ENCODE peak calls at places on chromosomes 13 and 19, in seven cellular contexts. Y is mesendoderm, N is transverse colon, U is activated T-helper 1 cell treated with Interleukin-2 at 50 U/mL for 16 hours, X is AG08395, H is bronchial epithelial cell, A is breast epithelium. I is an unnamed sample.

GRCh38 chr13:101695870-101696516 is 243.5 kb downstream of the ITGBL1 start:
- DNase-seq in Y (no peak), N (no peak), U (no peak), X (peak; percentile 24), H (no peak), A (no peak), I (no peak)

GRCh38 chr13:67366533-67366932 is 136.4 kb upstream of the PCDH9 start:
- DNase-seq in Y (no peak), N (no peak), U (no peak), X (no peak), H (peak; percentile 19), A (no peak), I (no peak)

GRCh38 chr13:113187263-113187669 is 21.2 kb downstream of the PCID2 start:
- DNase-seq in Y (peak; percentile 79), N (peak; percentile 51), U (no peak), X (peak; percentile 98), H (peak; percentile 99), A (no peak), I (peak; percentile 47)

GRCh38 chr13:27353166-27353583 is 71.2 kb upstream of the GTF3A start:
- DNase-seq in Y (no peak), N (no peak), U (no peak), X (peak; percentile 45), H (peak; percentile 37), A (no peak), I (no peak)

GRCh38 chr19:39448271-39448670 is 2.9 kb downstream of the SUPT5H start:
- DNase-seq in Y (no peak), N (no peak), U (no peak), X (peak; percentile 70), H (peak; percentile 52), A (no peak), I (no peak)

GRCh38 chr19:51398096-51398704 is 7.8 kb upstream of the C19orf84 start:
- DNase-seq in Y (peak; percentile 56), N (no peak), U (no peak), X (peak; percentile 61), H (peak; percentile 24), A (no peak), I (no peak)

GRCh38 chr19:35126624-35126959 is 8.3 kb downstream of the LGI4 start:
- DNase-seq in Y (no peak), N (no peak), U (no peak), X (no peak), H (no peak), A (no peak), I (no peak)

GRCh38 chr19:1408300-1409203 is 1.2 kb downstream of the DAZAP1 start:
- DNase-seq in Y (peak; percentile 67), N (peak; percentile 55), U (peak; percentile 37), X (peak; percentile 19), H (no peak), A (no peak), I (no peak)

GRCh38 chr19:38247126-38247525 is 9.0 kb downstream of the PPP1R14A start:
- DNase-seq in Y (no peak), N (no peak), U (no peak), X (no peak), H (no peak), A (no peak), I (no peak)

GRCh38 chr13:108315273-108315672 is 45.8 kb downstream of the TNFSF13B start:
- DNase-seq in Y (peak; percentile 77), N (no peak), U (no peak), X (no peak), H (no peak), A (no peak), I (no peak)

GRCh38 chr13:65881561-65882155 is 1348.5 kb downstream of the PCDH9 start:
- DNase-seq in Y (no peak), N (no peak), U (no peak), X (no peak), H (peak; percentile 57), A (no peak), I (no peak)

GRCh38 chr13:64723735-64724134 is 2506.4 kb downstream of the PCDH9 start:
- DNase-seq in Y (peak; percentile 73), N (no peak), U (no peak), X (peak; percentile 77), H (peak; percentile 90), A (no peak), I (no peak)

GRCh38 chr19:48795855-48796142 is 15.0 kb downstream of the BCAT2 start:
- DNase-seq in Y (no peak), N (peak; percentile 29), U (no peak), X (no peak), H (no peak), A (no peak), I (no peak)

GRCh38 chr13:20425819-20426219 is 99.8 kb downstream of the CRYL1 start:
- DNase-seq in Y (peak; percentile 51), N (no peak), U (no peak), X (no peak), H (peak; percentile 37), A (no peak), I (no peak)

GRCh38 chr19:33241530-33242101 is 16.0 kb upstream of the SLC7A10 start:
- DNase-seq in Y (peak; percentile 11), N (peak; percentile 33), U (no peak), X (peak; percentile 31), H (peak; percentile 29), A (no peak), I (no peak)

GRCh38 chr19:40467007-40467565 is 285 bp downstream of the SPTBN4 start:
- DNase-seq in Y (no peak), N (no peak), U (no peak), X (no peak), H (no peak), A (no peak), I (no peak)

GRCh38 chr13:39946769-39947168 is 291.3 kb downstream of the COG6 start:
- DNase-seq in Y (no peak), N (no peak), U (no peak), X (no peak), H (no peak), A (no peak), I (no peak)

GRCh38 chr19:54255105-54255775 is 1.8 kb downstream of the LILRB5 start:
- DNase-seq in Y (peak; percentile 17), N (no peak), U (no peak), X (no peak), H (no peak), A (no peak), I (no peak)

GRCh38 chr19:15640294-15640903 is at the start of gene CYP4F3:
- DNase-seq in Y (no peak), N (peak; percentile 96), U (no peak), X (no peak), H (peak; percentile 79), A (peak; percentile 41), I (peak; percentile 97)

GRCh38 chr19:6728346-6728745 is 7.9 kb upstream of the C3 start:
- DNase-seq in Y (no peak), N (no peak), U (no peak), X (no peak), H (no peak), A (no peak), I (no peak)

GRCh38 chr13:33284916-33285315 is 639 bp downstream of the STARD13 start:
- DNase-seq in Y (no peak), N (no peak), U (no peak), X (no peak), H (peak; percentile 74), A (no peak), I (no peak)

GRCh38 chr13:73901324-73902068 is 232.7 kb downstream of the KLF12 start:
- DNase-seq in Y (no peak), N (no peak), U (no peak), X (no peak), H (no peak), A (no peak), I (no peak)

GRCh38 chr13:27712421-27712820 is 79.9 kb upstream of the GSX1 start:
- DNase-seq in Y (no peak), N (peak; percentile 16), U (no peak), X (no peak), H (peak; percentile 12), A (no peak), I (peak; percentile 24)

GRCh38 chr13:24181991-24182702 is 21.6 kb downstream of the SPATA13 start:
- DNase-seq in Y (no peak), N (no peak), U (no peak), X (no peak), H (no peak), A (no peak), I (no peak)

GRCh38 chr13:61600360-61601033 is 184.8 kb upstream of the PCDH20 start:
- DNase-seq in Y (no peak), N (no peak), U (no peak), X (no peak), H (no peak), A (no peak), I (no peak)

GRCh38 chr19:23986623-23987022 is 71.9 kb downstream of the ZNF726 start:
- DNase-seq in Y (no peak), N (no peak), U (no peak), X (no peak), H (no peak), A (no peak), I (no peak)

GRCh38 chr19:345320-345879 is 804 bp upstream of the MIER2 start:
- DNase-seq in Y (no peak), N (no peak), U (no peak), X (no peak), H (no peak), A (no peak), I (no peak)

GRCh38 chr19:33274663-33275558 is 27.4 kb downstream of the CEBPA start:
- DNase-seq in Y (no peak), N (no peak), U (no peak), X (no peak), H (no peak), A (no peak), I (no peak)

GRCh38 chr13:81051873-81052272 is 710.9 kb upstream of the SPRY2 start:
- DNase-seq in Y (peak; percentile 28), N (no peak), U (no peak), X (no peak), H (peak; percentile 2), A (no peak), I (no peak)

GRCh38 chr13:27283906-27284523 is 13.4 kb downstream of the RASL11A start:
- DNase-seq in Y (no peak), N (peak; percentile 21), U (no peak), X (peak; percentile 35), H (no peak), A (no peak), I (no peak)

I was measured in left colon.